ENCODE peak calls at places on chromosomes 3 and 15, in nine cellular contexts. E is activated T-cell treated with anti-CD3 and anti-CD28 coated beads for 48 hours; W is PC-3; P is GM12865; F is CD8-positive, alpha-beta memory T cell; H is progenitor cell of endocrine pancreas; G is AML-193; T is activated CD8-positive, alpha-beta memory T cell treated with anti-CD3 and anti-CD28 coated beads, Interleukin-2, amount 50 U/mL, for 48 hours; A is lung. O is an unnamed sample.

GRCh38 chr3:7433073-7433472 is 572.2 kb downstream of the GRM7 start:
- DNase-seq in E (no peak), W (no peak), P (no peak), F (no peak), H (no peak), G (no peak), T (no peak), A (no peak), O (no peak)

GRCh38 chr3:160440687-160441086 is 8.9 kb downstream of the TRIM59 start:
- DNase-seq in E (no peak), W (no peak), P (no peak), F (no peak), H (no peak), G (no peak), T (no peak), A (no peak), O (no peak)

GRCh38 chr15:91116379-91117067 is 16.5 kb downstream of the SV2B start:
- DNase-seq in E (no peak), W (no peak), P (peak; percentile 88), F (no peak), H (no peak), G (no peak), T (no peak), A (no peak), O (no peak)

GRCh38 chr3:53753518-53754183 is 92.6 kb downstream of the CHDH start:
- DNase-seq in E (no peak), W (no peak), P (peak; percentile 68), F (no peak), H (no peak), G (no peak), T (no peak), A (no peak), O (no peak)

GRCh38 chr3:161038725-161039124 is 66.4 kb downstream of the B3GALNT1 start:
- DNase-seq in E (no peak), W (no peak), P (no peak), F (no peak), H (no peak), G (no peak), T (no peak), A (no peak), O (no peak)

GRCh38 chr3:129399145-129399894 is 29.1 kb downstream of the EFCAB12 start:
- DNase-seq in E (peak; percentile 54), W (peak; percentile 93), P (peak; percentile 96), F (peak; percentile 85), H (peak; percentile 48), G (peak; percentile 98), T (peak; percentile 80), A (peak; percentile 86), O (no peak)

GRCh38 chr3:52841211-52841980 is 6.6 kb upstream of the MUSTN1 start:
- DNase-seq in E (no peak), W (no peak), P (peak; percentile 15), F (no peak), H (no peak), G (no peak), T (no peak), A (no peak), O (no peak)

GRCh38 chr3:194051554-194052175 is 84.3 kb upstream of the HES1 start:
- DNase-seq in E (no peak), W (no peak), P (no peak), F (no peak), H (no peak), G (peak; percentile 41), T (no peak), A (no peak), O (no peak)

GRCh38 chr3:10459954-10460754 is 45.2 kb downstream of the ATP2B2 start:
- DNase-seq in E (peak; percentile 48), W (peak; percentile 85), P (peak; percentile 69), F (peak; percentile 56), H (peak; percentile 94), G (peak; percentile 46), T (peak; percentile 64), A (peak; percentile 34), O (peak; percentile 79)

GRCh38 chr15:100307241-100307855 is 34.4 kb downstream of the ADAMTS17 start:
- DNase-seq in E (no peak), W (no peak), P (no peak), F (no peak), H (no peak), G (no peak), T (no peak), A (no peak), O (no peak)

GRCh38 chr3:148466143-148466542 is 231.6 kb upstream of the AGTR1 start:
- DNase-seq in E (no peak), W (peak; percentile 37), P (no peak), F (no peak), H (no peak), G (no peak), T (no peak), A (no peak), O (no peak)

GRCh38 chr15:88894819-88895767 is at the start of gene HAPLN3:
- DNase-seq in E (peak; percentile 63), W (no peak), P (peak; percentile 62), F (peak; percentile 45), H (no peak), G (no peak), T (peak; percentile 82), A (no peak), O (no peak)

GRCh38 chr15:69011641-69012040 is 2.9 kb upstream of the NOX5 start:
- DNase-seq in E (no peak), W (no peak), P (no peak), F (no peak), H (no peak), G (no peak), T (no peak), A (no peak), O (no peak)

GRCh38 chr3:23756206-23756840 is 49.4 kb upstream of the UBE2E1 start:
- DNase-seq in E (no peak), W (no peak), P (no peak), F (no peak), H (no peak), G (no peak), T (no peak), A (no peak), O (no peak)

GRCh38 chr3:31620656-31621055 is 87.9 kb downstream of the STT3B start:
- DNase-seq in E (no peak), W (peak; percentile 21), P (peak; percentile 40), F (no peak), H (no peak), G (no peak), T (no peak), A (no peak), O (no peak)

GRCh38 chr3:64184621-64185020 is 40.6 kb downstream of the PRICKLE2 start:
- DNase-seq in E (no peak), W (no peak), P (no peak), F (no peak), H (no peak), G (no peak), T (no peak), A (no peak), O (no peak)

GRCh38 chr3:54917172-54917571 is 10.7 kb downstream of the LRTM1 start:
- DNase-seq in E (no peak), W (no peak), P (no peak), F (no peak), H (no peak), G (no peak), T (no peak), A (no peak), O (no peak)

GRCh38 chr15:90205050-90205848 is 4.1 kb downstream of the SEMA4B start:
- DNase-seq in E (no peak), W (no peak), P (no peak), F (no peak), H (no peak), G (no peak), T (no peak), A (no peak), O (no peak)

GRCh38 chr15:37873336-37873735 is 61.1 kb upstream of the TMCO5A start:
- DNase-seq in E (no peak), W (no peak), P (no peak), F (no peak), H (no peak), G (no peak), T (no peak), A (no peak), O (no peak)

GRCh38 chr3:146125946-146126345 is 35.0 kb downstream of the PLOD2 start:
- DNase-seq in E (no peak), W (peak; percentile 75), P (no peak), F (no peak), H (no peak), G (no peak), T (no peak), A (no peak), O (no peak)

GRCh38 chr3:177547953-177548352 is 350.7 kb upstream of the TBL1XR1 start:
- DNase-seq in E (no peak), W (no peak), P (no peak), F (peak; percentile 14), H (no peak), G (no peak), T (no peak), A (no peak), O (no peak)

GRCh38 chr3:186549497-186549896 is 5.3 kb upstream of the CRYGS start:
- DNase-seq in E (no peak), W (no peak), P (no peak), F (no peak), H (no peak), G (no peak), T (no peak), A (no peak), O (no peak)

O was measured in type B pancreatic cell.